ENCODE peak calls at places on chromosomes 11 and 22, in five cellular contexts. S, X, A, O and V are unnamed samples.
A peak's percentile ranks its signal among the peaks of the same experiment; 100 is the strongest.

GRCh38 chr11:47332791-47333525 is 19.5 kb downstream of the MYBPC3 start:
- DNase-seq in S (no peak), X (no peak), O (no peak), A (no peak), V (no peak)

GRCh38 chr11:44611687-44612437 is 46.4 kb downstream of the CD82 start:
- DNase-seq in S (peak; percentile 36), A (peak; percentile 68), O (no peak), X (peak; percentile 43), V (no peak)

GRCh38 chr11:43573233-43573632 is 107.3 kb upstream of the HSD17B12 start:
- DNase-seq in A (no peak), S (no peak), O (no peak), X (no peak), V (no peak)

GRCh38 chr11:111694851-111695250 is 71.3 kb downstream of the PPP2R1B start:
- DNase-seq in X (no peak), S (no peak), A (no peak), O (no peak), V (peak; percentile 31)

GRCh38 chr11:45461514-45461913 is 175.4 kb upstream of the SYT13 start:
- DNase-seq in S (no peak), X (no peak), A (no peak), O (no peak), V (no peak)

GRCh38 chr11:8775341-8776133 is 92.9 kb downstream of the RPL27A start:
- DNase-seq in S (no peak), X (no peak), O (no peak), A (no peak), V (no peak)

GRCh38 chr11:120400564-120401364 is 64.6 kb downstream of the ARHGEF12 start:
- DNase-seq in O (no peak), X (no peak), S (no peak), A (no peak), V (peak; percentile 76)

GRCh38 chr11:109138200-109138599 is 283.8 kb upstream of the C11orf87 start:
- DNase-seq in S (no peak), O (no peak), A (no peak), X (no peak), V (peak; percentile 2)

GRCh38 chr11:68127791-68128681 is 6.8 kb upstream of the CHKA start:
- DNase-seq in X (no peak), S (peak; percentile 46), O (no peak), A (no peak), V (no peak)

GRCh38 chr22:40328551-40328950 is 17.7 kb upstream of the ADSL start:
- DNase-seq in A (no peak), O (no peak), X (no peak), S (no peak), V (no peak)